ENCODE peak calls at places on chromosome 11, in six cellular contexts. One of them, this sample, is unnamed.

GRCh38 chr11:17543574-17544180 is 539 bp downstream of the USH1C start:
- DNase-seq in ELF-1: no peak
- DNase-seq in NCI-H187 treated with DMSO at 0.1 percent for 48 hours: no peak
- DNase-seq in GM12892: no peak
- DNase-seq in Calu3: no peak
- DNase-seq in HuH-7.5: no peak
- DNase-seq in this sample: no peak

GRCh38 chr11:126431401-126432064 is 76.0 kb downstream of the ST3GAL4 start:
- DNase-seq in ELF-1: no peak
- DNase-seq in NCI-H187 treated with DMSO at 0.1 percent for 48 hours: no peak
- DNase-seq in GM12892: no peak
- DNase-seq in Calu3: peak; percentile 49
- DNase-seq in HuH-7.5: no peak
- DNase-seq in this sample: no peak

GRCh38 chr11:12692238-12693074 is 18.2 kb downstream of the TEAD1 start:
- DNase-seq in ELF-1: peak; percentile 83
- DNase-seq in NCI-H187 treated with DMSO at 0.1 percent for 48 hours: no peak
- DNase-seq in GM12892: no peak
- DNase-seq in Calu3: peak; percentile 72
- DNase-seq in HuH-7.5: peak; percentile 46
- DNase-seq in this sample: peak; percentile 59

GRCh38 chr11:109425554-109425953 is 3.6 kb downstream of the C11orf87 start:
- DNase-seq in ELF-1: no peak
- DNase-seq in NCI-H187 treated with DMSO at 0.1 percent for 48 hours: no peak
- DNase-seq in GM12892: no peak
- DNase-seq in Calu3: no peak
- DNase-seq in HuH-7.5: no peak
- DNase-seq in this sample: no peak

GRCh38 chr11:45145421-45146071 is 893 bp upstream of the PRDM11 start:
- DNase-seq in ELF-1: peak; percentile 89
- DNase-seq in NCI-H187 treated with DMSO at 0.1 percent for 48 hours: no peak
- DNase-seq in GM12892: no peak
- DNase-seq in Calu3: peak; percentile 15
- DNase-seq in HuH-7.5: peak; percentile 33
- DNase-seq in this sample: peak; percentile 40

GRCh38 chr11:534592-535518 is 521 bp downstream of the HRAS start:
- DNase-seq in ELF-1: peak; percentile 55
- DNase-seq in NCI-H187 treated with DMSO at 0.1 percent for 48 hours: no peak
- DNase-seq in GM12892: no peak
- DNase-seq in Calu3: peak; percentile 47
- DNase-seq in HuH-7.5: no peak
- DNase-seq in this sample: no peak

GRCh38 chr11:60370252-60370810 is 8.0 kb upstream of the MS4A7 start:
- DNase-seq in ELF-1: no peak
- DNase-seq in NCI-H187 treated with DMSO at 0.1 percent for 48 hours: no peak
- DNase-seq in GM12892: no peak
- DNase-seq in Calu3: no peak
- DNase-seq in HuH-7.5: no peak
- DNase-seq in this sample: no peak

GRCh38 chr11:64250406-64250874 is 890 bp upstream of the PLCB3 start:
- DNase-seq in ELF-1: no peak
- DNase-seq in NCI-H187 treated with DMSO at 0.1 percent for 48 hours: no peak
- DNase-seq in GM12892: no peak
- DNase-seq in Calu3: no peak
- DNase-seq in HuH-7.5: peak; percentile 39
- DNase-seq in this sample: no peak

GRCh38 chr11:65574963-65575567 is 788 bp upstream of the EHBP1L1 start:
- DNase-seq in ELF-1: peak; percentile 57
- DNase-seq in NCI-H187 treated with DMSO at 0.1 percent for 48 hours: no peak
- DNase-seq in GM12892: no peak
- DNase-seq in Calu3: no peak
- DNase-seq in HuH-7.5: peak; percentile 69
- DNase-seq in this sample: no peak